ENCODE peak calls at places on chromosomes 5 and 9, in seven cellular contexts. R is breast epithelium, H is MCF 10A, U is neural crest cell, V is PC-9, Y is osteoblast, B is activated B cell treated with CpG ODN at 0.5 μM for 24 hours. W is an unnamed sample.

GRCh38 chr5:39205550-39205949 is 13.8 kb downstream of the FYB1 start:
- DNase-seq in R (no peak), H (no peak), U (no peak), V (no peak), Y (no peak), B (no peak), W (no peak)

GRCh38 chr9:82680179-82680935 is 382.6 kb downstream of the RASEF start:
- DNase-seq in R (no peak), H (no peak), U (no peak), V (no peak), Y (no peak), B (no peak), W (no peak)

GRCh38 chr9:76996700-76997099 is 22.8 kb upstream of the FOXB2 start:
- DNase-seq in R (no peak), H (peak; percentile 48), U (peak; percentile 50), V (no peak), Y (peak; percentile 56), B (no peak), W (no peak)

GRCh38 chr9:87179556-87180340 is 232.4 kb upstream of the GAS1 start:
- DNase-seq in R (no peak), H (no peak), U (no peak), V (no peak), Y (no peak), B (no peak), W (no peak)

GRCh38 chr5:143014017-143014651 is 244.0 kb downstream of the ARHGAP26 start:
- DNase-seq in R (no peak), H (peak; percentile 63), U (peak; percentile 12), V (no peak), Y (no peak), B (no peak), W (no peak)

GRCh38 chr9:121613009-121613766 is 38.2 kb upstream of the DAB2IP start:
- DNase-seq in R (no peak), H (peak; percentile 71), U (no peak), V (peak; percentile 31), Y (no peak), B (no peak), W (no peak)

GRCh38 chr5:140595538-140595937 is 30.9 kb downstream of the SLC35A4 start:
- DNase-seq in R (peak; percentile 54), H (peak; percentile 84), U (no peak), V (peak; percentile 25), Y (no peak), B (no peak), W (no peak)

GRCh38 chr9:134461436-134461982 is 135.3 kb downstream of the RXRA start:
- DNase-seq in R (no peak), H (no peak), U (no peak), V (no peak), Y (no peak), B (no peak), W (no peak)

GRCh38 chr9:136244116-136244775 is 1.4 kb downstream of the QSOX2 start:
- DNase-seq in R (no peak), H (no peak), U (no peak), V (no peak), Y (peak; percentile 89), B (no peak), W (no peak)

GRCh38 chr5:137933491-137933911 is 44.2 kb downstream of the PKD2L2 start:
- DNase-seq in R (no peak), H (no peak), U (no peak), V (no peak), Y (peak; percentile 5), B (no peak), W (no peak)

GRCh38 chr5:94267350-94267899 is 351.0 kb downstream of the KIAA0825 start:
- DNase-seq in R (no peak), H (no peak), U (no peak), V (no peak), Y (no peak), B (no peak), W (no peak)

DNA sequence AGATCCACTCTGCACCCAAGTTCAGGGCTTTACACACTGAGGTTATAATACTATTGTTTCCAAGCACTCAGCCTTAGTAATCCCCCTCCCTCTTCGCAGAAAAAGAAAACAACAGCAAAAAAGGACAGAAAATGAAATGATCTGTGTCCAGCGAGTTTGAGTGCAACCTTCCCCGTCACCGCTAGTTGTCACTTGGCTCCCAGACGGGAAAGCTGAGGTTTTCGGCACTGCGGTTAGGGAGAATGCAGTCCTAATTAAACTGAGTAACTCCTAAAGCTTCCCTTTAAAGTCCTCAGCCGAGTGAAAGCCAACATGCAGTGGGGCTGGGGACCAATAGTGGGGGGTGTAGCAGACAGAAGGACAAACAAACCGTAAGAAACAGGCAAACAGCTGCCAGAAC is 786 bp downstream of the GLRA1 start:
- DNase-seq in R (no peak), H (peak; percentile 21), U (no peak), V (peak; percentile 2), Y (peak; percentile 43), B (no peak), W (peak; percentile 38)
- TF ChIP-seq CTCF in R (no peak), H (peak; percentile 31), U (peak; percentile 57), V (peak; percentile 33), Y (peak; percentile 31), B (no peak), W (peak; percentile 77)

GRCh38 chr5:55308254-55308836 is 556 bp downstream of the MTREX start:
- DNase-seq in R (no peak), H (peak; percentile 37), U (no peak), V (no peak), Y (peak; percentile 51), B (no peak), W (no peak)
- TF ChIP-seq CTCF in R (no peak), H (no peak), U (no peak), V (no peak), Y (peak; percentile 11), B (no peak), W (peak; percentile 26)

DNA sequence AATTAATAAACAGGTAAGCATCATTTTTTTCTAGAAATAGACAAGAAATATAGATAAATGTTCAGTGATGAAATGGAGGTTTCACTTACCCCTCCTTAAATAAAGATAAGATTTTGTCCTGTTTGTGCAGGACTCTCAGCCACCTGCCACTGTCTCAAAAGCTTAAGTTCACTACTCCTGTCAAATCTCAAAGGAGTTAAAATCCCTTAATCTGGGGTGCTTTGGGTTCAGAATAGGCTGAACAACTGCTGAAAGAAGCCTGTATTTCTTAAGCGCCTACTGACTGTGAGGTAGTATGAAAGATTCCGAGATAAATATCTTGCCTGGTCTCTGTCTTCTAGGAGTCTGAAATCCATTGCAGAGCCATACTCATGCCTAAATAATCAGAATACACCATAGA is 3.7 kb upstream of the BRINP1 start:
- DNase-seq in R (no peak), H (no peak), U (no peak), V (no peak), Y (no peak), B (no peak), W (no peak)
- TF ChIP-seq CTCF in R (no peak), H (no peak), U (no peak), V (no peak), Y (no peak), B (no peak), W (no peak)

GRCh38 chr5:20660588-20660987 is 672.6 kb upstream of the CDH18 start:
- DNase-seq in R (no peak), H (no peak), U (no peak), V (no peak), Y (no peak), B (no peak), W (no peak)
- TF ChIP-seq CTCF in R (no peak), H (no peak), U (no peak), V (no peak), Y (no peak), B (no peak), W (no peak)

GRCh38 chr5:179680780-179681411 is at the start of gene CBY3:
- DNase-seq in R (no peak), H (peak; percentile 12), U (no peak), V (peak; percentile 33), Y (peak; percentile 78), B (no peak), W (no peak)

GRCh38 chr5:179678238-179679013 is 2.4 kb downstream of the CBY3 start:
- DNase-seq in R (peak; percentile 89), H (peak; percentile 97), U (peak; percentile 90), V (peak; percentile 94), Y (peak; percentile 98), B (peak; percentile 91), W (peak; percentile 66)

GRCh38 chr5:179680014-179680779 is 637 bp downstream of the CBY3 start:
- DNase-seq in R (no peak), H (no peak), U (no peak), V (no peak), Y (no peak), B (no peak), W (no peak)

DNA sequence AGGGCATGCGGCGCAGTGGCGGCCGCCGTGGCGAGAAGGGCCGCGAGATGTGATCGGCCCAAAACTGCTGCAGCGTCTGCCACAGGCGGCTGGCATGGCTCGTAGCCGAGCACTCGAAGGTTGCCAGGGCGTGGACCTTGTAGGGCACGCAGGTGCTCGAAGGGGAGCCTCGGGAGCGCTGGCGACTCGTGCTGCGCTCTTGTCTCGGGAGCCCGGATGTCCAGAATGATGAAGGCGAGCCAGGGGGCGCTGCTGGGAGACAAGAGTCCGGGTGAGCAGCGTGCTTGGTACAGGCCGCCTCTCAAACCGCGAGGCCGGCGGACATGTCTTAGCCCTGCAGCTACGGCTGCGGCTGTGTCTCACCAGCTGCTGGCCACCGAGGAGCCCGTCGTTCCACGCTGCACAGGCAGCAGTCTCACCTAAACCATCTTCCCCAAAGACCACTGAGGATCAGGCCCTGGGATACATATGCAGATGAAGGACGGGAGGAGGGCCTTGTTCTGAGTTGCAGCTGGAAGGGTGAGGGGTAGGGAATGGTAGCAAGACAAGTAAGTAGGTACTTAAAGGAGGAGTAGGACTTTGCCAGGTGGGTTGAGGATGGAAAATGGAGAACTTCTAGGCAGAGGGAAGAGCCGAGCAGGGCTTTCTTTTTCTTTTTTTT is 1.7 kb downstream of the CBY3 start:
- DNase-seq in R (peak; percentile 77), H (peak; percentile 65), U (peak; percentile 58), V (no peak), Y (peak; percentile 74), B (peak; percentile 58), W (no peak)
- TF ChIP-seq CTCF in R (peak; percentile 26), H (no peak), U (peak; percentile 42), V (no peak), Y (peak; percentile 39), B (no peak), W (peak; percentile 44)

GRCh38 chr9:94568250-94568889 is 13.5 kb downstream of the PCAT7 start:
- DNase-seq in R (no peak), H (no peak), U (no peak), V (no peak), Y (peak; percentile 67), B (no peak), W (no peak)

GRCh38 chr9:94568972-94569712 is 14.3 kb downstream of the PCAT7 start:
- DNase-seq in R (no peak), H (no peak), U (no peak), V (no peak), Y (peak; percentile 77), B (no peak), W (no peak)

GRCh38 chr9:94560237-94560636 is 5.4 kb downstream of the PCAT7 start:
- DNase-seq in R (no peak), H (no peak), U (no peak), V (no peak), Y (no peak), B (no peak), W (no peak)

GRCh38 chr9:94563548-94563947 is 8.7 kb downstream of the PCAT7 start:
- DNase-seq in R (no peak), H (no peak), U (no peak), V (no peak), Y (no peak), B (no peak), W (no peak)
- TF ChIP-seq CTCF in R (no peak), H (no peak), U (no peak), V (no peak), Y (no peak), B (no peak), W (no peak)